ENCODE peak calls at places on chromosome 21, in five cellular contexts. G is PC-3, Q is astrocyte, E is IMR-90, Y is PC-9. Z is an unnamed sample.

GRCh38 chr21:21029159-21029558 is 30.9 kb downstream of the NCAM2 start:
- DNase-seq in G (peak; percentile 51), Q (peak; percentile 34), E (no peak), Y (no peak), Z (peak; percentile 22)

GRCh38 chr21:37348664-37349063 is 17.9 kb upstream of the DYRK1A start:
- DNase-seq in G (peak; percentile 45), Q (no peak), E (no peak), Y (no peak), Z (peak; percentile 64)

GRCh38 chr21:26011292-26011940 is 159.2 kb downstream of the APP start:
- DNase-seq in G (no peak), Q (no peak), E (no peak), Y (no peak), Z (no peak)

GRCh38 chr21:15064576-15065380 is at the start of gene NRIP1:
- DNase-seq in G (peak; percentile 89), Q (peak; percentile 85), E (peak; percentile 87), Y (peak; percentile 84), Z (peak; percentile 84)

GRCh38 chr21:19844334-19844733 is 1153.9 kb upstream of the NCAM2 start:
- DNase-seq in G (no peak), Q (no peak), E (no peak), Y (no peak), Z (no peak)

GRCh38 chr21:37223804-37224345 is 43.3 kb downstream of the VPS26C start:
- DNase-seq in G (no peak), Q (no peak), E (no peak), Y (no peak), Z (no peak)

GRCh38 chr21:14493731-14494130 is 52.4 kb downstream of the SAMSN1 start:
- DNase-seq in G (no peak), Q (no peak), E (no peak), Y (no peak), Z (no peak)

GRCh38 chr21:25999935-26000582 is 170.5 kb downstream of the APP start:
- DNase-seq in G (no peak), Q (no peak), E (no peak), Y (no peak), Z (peak; percentile 44)

GRCh38 chr21:36879827-36880226 is 86.6 kb downstream of the HLCS start:
- DNase-seq in G (no peak), Q (no peak), E (no peak), Y (no peak), Z (no peak)

GRCh38 chr21:28608646-28609045 is 384.0 kb downstream of the LTN1 start:
- DNase-seq in G (no peak), Q (no peak), E (no peak), Y (no peak), Z (no peak)

GRCh38 chr21:29230541-29231275 is 68.0 kb upstream of the BACH1 start:
- DNase-seq in G (no peak), Q (peak; percentile 55), E (no peak), Y (no peak), Z (no peak)

GRCh38 chr21:15121655-15122120 is 56.9 kb upstream of the NRIP1 start:
- DNase-seq in G (peak; percentile 62), Q (peak; percentile 51), E (peak; percentile 47), Y (no peak), Z (peak; percentile 29)

GRCh38 chr21:15947707-15948106 is 217.9 kb downstream of the USP25 start:
- DNase-seq in G (no peak), Q (no peak), E (no peak), Y (no peak), Z (no peak)

GRCh38 chr21:39601194-39601940 is 11.4 kb upstream of the B3GALT5 start:
- DNase-seq in G (no peak), Q (peak; percentile 31), E (no peak), Y (no peak), Z (no peak)

GRCh38 chr21:26709090-26709489 is 136.0 kb upstream of the CYYR1 start:
- DNase-seq in G (peak; percentile 64), Q (no peak), E (peak; percentile 6), Y (no peak), Z (no peak)

GRCh38 chr21:32520885-32521735 is 64.2 kb downstream of the TCP10L start:
- DNase-seq in G (peak; percentile 55), Q (peak; percentile 97), E (peak; percentile 97), Y (peak; percentile 70), Z (no peak)

GRCh38 chr21:34908424-34909055 is 140.6 kb downstream of the RUNX1 start:
- DNase-seq in G (peak; percentile 72), Q (no peak), E (no peak), Y (no peak), Z (no peak)

GRCh38 chr21:34906401-34906800 is 142.7 kb downstream of the RUNX1 start:
- DNase-seq in G (no peak), Q (no peak), E (no peak), Y (no peak), Z (no peak)

GRCh38 chr21:34907783-34908423 is 141.2 kb downstream of the RUNX1 start:
- DNase-seq in G (no peak), Q (no peak), E (no peak), Y (no peak), Z (no peak)

GRCh38 chr21:34900376-34900775 is 148.7 kb downstream of the RUNX1 start:
- DNase-seq in G (peak; percentile 96), Q (peak; percentile 49), E (no peak), Y (no peak), Z (no peak)

DNA sequence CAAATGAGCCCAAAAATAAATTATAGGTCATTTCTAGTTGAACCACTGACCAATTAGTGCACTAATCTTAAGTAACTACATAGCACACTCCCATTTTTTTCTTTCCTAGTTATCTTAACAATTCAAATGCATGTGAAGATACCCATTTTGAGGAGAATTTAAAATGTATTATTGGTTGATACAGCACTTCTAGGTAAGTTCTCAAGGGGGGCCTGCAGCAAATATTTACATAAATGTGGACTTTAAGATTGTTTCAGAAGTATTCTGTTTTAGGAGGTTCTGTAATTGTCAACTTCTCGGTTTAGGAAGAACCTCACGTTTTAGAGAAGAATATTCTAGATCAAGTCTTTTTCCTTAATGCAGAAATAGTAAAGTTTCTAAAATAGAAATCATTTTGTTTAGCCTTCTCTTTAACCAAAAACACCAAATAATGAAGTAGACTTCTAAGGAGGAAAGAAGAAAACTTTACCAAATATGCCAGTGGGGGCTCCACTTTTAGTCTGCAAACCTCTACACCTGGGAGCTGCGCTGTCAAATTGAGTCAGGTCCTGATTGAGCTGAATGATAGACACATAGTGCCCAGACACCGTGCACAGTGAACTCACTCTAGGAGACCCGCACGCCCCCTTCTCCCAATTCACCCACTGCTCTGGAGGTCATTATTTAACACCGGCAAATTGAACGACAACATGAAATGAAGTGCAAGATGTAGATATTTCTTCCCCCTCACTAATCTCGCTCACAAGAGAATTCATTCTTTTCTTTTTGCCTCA is 144.4 kb downstream of the RUNX1 start:
- DNase-seq in G (no peak), Q (no peak), E (no peak), Y (no peak), Z (no peak)
- H2AFZ ChIP-seq in G (no peak overlapping the region), Q (no peak overlapping the region), E (no peak overlapping the region), Y (no peak overlapping the region), Z (no peak overlapping the region)

DNA sequence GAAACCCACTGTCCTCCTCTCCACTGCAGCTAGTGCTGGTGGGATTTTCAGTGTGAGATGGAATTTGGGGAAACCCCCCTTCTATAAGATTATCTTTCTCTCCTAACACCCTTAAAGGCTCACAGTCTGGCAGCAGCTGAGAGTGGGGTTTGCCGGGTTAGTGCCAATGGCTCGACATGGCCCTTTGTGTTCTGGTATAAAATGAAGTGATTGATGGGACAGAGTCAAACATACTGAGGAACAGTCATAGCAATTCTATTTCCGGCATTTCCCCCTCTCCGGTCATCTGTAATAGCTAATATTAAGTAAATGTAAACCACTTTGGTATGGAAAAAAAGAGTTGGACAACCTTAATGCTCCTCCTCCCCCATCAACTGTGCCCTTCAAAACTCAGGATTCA is 37.6 kb downstream of the TFF3 start:
- DNase-seq in G (no peak), Q (peak; percentile 16), E (peak; percentile 39), Y (no peak), Z (no peak)
- H3K27ac ChIP-seq in G (no peak overlapping the region), Q (no peak overlapping the region), E (no peak overlapping the region), Y (no peak overlapping the region), Z (no peak overlapping the region)

GRCh38 chr21:46347791-46348381 is 23.9 kb downstream of the PCNT start:
- DNase-seq in G (no peak), Q (peak; percentile 31), E (no peak), Y (no peak), Z (no peak)
- TF ChIP-seq CTCF in G (no peak), Q (no peak), E (no peak), Y (peak; percentile 18), Z (peak; percentile 41)

GRCh38 chr21:35051287-35051818 is 2.3 kb upstream of the RUNX1 start:
- DNase-seq in G (peak; percentile 97), Q (peak; percentile 84), E (peak; percentile 80), Y (peak; percentile 86), Z (peak; percentile 89)

GRCh38 chr21:35048706-35049617 is at the start of gene RUNX1:
- DNase-seq in G (peak; percentile 89), Q (peak; percentile 95), E (peak; percentile 56), Y (peak; percentile 45), Z (no peak)

GRCh38 chr21:35052786-35053185 is 3.7 kb upstream of the RUNX1 start:
- DNase-seq in G (no peak), Q (no peak), E (no peak), Y (no peak), Z (no peak)

GRCh38 chr21:35048183-35048601 is 910 bp downstream of the RUNX1 start:
- DNase-seq in G (peak; percentile 46), Q (peak; percentile 30), E (no peak), Y (peak; percentile 40), Z (no peak)

DNA sequence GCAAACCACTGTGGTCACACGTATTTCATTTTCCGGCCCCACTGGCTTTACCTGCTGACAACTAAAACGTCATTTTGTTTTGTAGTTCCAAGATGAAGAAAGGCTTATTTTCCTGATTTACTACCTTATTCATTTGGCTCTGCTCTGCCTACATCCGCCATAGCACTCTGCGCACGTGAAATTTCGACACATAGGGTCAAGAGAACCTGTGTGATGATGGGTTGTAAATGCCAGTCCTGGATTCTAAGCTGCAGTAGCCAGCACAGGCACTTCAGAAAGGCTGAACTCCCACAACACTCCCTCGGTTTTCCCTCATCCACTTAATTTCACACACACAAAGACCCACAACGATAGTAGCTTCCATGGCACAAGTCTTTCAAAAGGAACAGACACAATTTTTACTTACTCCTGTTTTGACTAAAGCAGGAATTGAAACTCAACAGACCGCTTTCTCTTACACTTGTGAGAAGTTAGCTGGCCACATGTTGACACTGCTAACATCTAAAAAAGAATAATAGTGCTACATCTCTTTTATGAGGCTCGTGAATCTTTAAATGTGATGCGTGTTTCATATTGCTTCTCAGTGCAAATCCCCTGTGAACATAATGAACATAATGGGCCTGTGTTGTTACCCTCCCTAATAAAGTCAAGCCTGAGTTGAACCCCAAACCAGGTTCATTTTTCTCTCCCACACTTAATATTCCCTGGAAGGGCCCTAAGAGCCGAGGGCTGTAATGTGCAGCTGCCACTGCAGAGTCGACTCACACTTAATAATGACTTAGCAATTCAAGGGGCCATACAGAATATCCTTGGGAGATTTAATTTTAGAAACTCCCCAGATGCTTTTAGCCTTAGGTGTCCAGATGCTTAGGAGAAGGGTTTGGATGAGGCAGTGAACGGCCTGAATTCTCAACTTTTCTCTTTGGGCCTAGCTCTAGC is 1.5 kb upstream of the RUNX1 start:
- DNase-seq in G (peak; percentile 24), Q (peak; percentile 68), E (peak; percentile 70), Y (no peak), Z (no peak)
- H2AFZ ChIP-seq in G (peak overlapping the region; percentile 61), Q (no peak overlapping the region), E (peak overlapping the region; percentile 82), Y (no peak overlapping the region), Z (peak overlapping the region; percentile 8)

GRCh38 chr21:17514124-17514481 is 1.3 kb downstream of the CXADR start:
- DNase-seq in G (peak; percentile 49), Q (peak; percentile 53), E (no peak), Y (peak; percentile 19), Z (peak; percentile 91)
- H3K27ac ChIP-seq in G (no peak overlapping the region), Q (no peak overlapping the region), E (no peak overlapping the region), Y (peak overlapping the region; percentile 88), Z (peak overlapping the region; percentile 79)

Z was measured in GM23338.